ENCODE peak calls at places on chromosome 22, in six cellular contexts. S is myocyte; I is stimulated activated CD4-positive, alpha-beta T cell treated with anti-CD3 and anti-CD28 coated beads, Interleukin-2, amount 100 ng/mL, for 48 hours; U is fibroblast of the conjunctiva; T is nucleus accumbens; P is GDM1. A is an unnamed sample.

GRCh38 chr22:37161442-37161841 is 11.7 kb upstream of the IL2RB start:
- DNase-seq in U (no peak), S (no peak), T (no peak), I (no peak), P (no peak), A (no peak)

GRCh38 chr22:32916025-32916424 is 114.5 kb downstream of the TIMP3 start:
- DNase-seq in T (no peak), S (no peak), P (no peak), I (no peak), U (no peak), A (no peak)

GRCh38 chr22:44689915-44690524 is 12.0 kb upstream of the PRR5 start:
- DNase-seq in I (no peak), U (no peak), P (no peak), T (no peak), S (no peak), A (no peak)

GRCh38 chr22:24503137-24503850 is 8.2 kb downstream of the UPB1 start:
- DNase-seq in I (peak; percentile 59), P (peak; percentile 77), U (peak; percentile 24), T (no peak), S (peak; percentile 65), A (peak; percentile 86)

GRCh38 chr22:20514658-20515406 is 7.4 kb downstream of the MED15 start:
- DNase-seq in S (peak; percentile 82), I (no peak), T (no peak), P (no peak), U (peak; percentile 72), A (no peak)

GRCh38 chr22:44357296-44357961 is 44.7 kb upstream of the SHISAL1 start:
- DNase-seq in I (no peak), U (no peak), T (no peak), P (no peak), S (no peak), A (no peak)

GRCh38 chr22:33472462-33473344 is 414.5 kb upstream of the SYN3 start:
- DNase-seq in P (no peak), S (peak; percentile 35), I (no peak), T (no peak), U (no peak), A (no peak)

GRCh38 chr22:50167689-50168489 is 2.6 kb upstream of the PANX2 start:
- DNase-seq in P (no peak), U (no peak), S (no peak), T (no peak), I (no peak), A (no peak)

GRCh38 chr22:36775589-36775965 is 342 bp downstream of the IFT27 start:
- DNase-seq in I (peak; percentile 10), S (no peak), U (no peak), P (no peak), T (no peak), A (no peak)

GRCh38 chr22:24444251-24444650 is 16.9 kb downstream of the ADORA2A start:
- DNase-seq in I (no peak), P (no peak), T (no peak), S (no peak), U (no peak), A (no peak)

GRCh38 chr22:21764038-21764804 is 28.6 kb upstream of the YPEL1 start:
- DNase-seq in P (no peak), S (no peak), T (no peak), U (no peak), I (no peak), A (no peak)

GRCh38 chr22:44648085-44648820 is 53.8 kb upstream of the PRR5 start:
- DNase-seq in S (peak; percentile 72), T (no peak), U (no peak), P (no peak), I (no peak), A (no peak)

GRCh38 chr22:50672471-50673230 is at the start of gene SHANK3:
- DNase-seq in P (peak; percentile 95), I (no peak), T (no peak), S (no peak), U (no peak), A (no peak)

GRCh38 chr22:23268139-23268712 is 87.9 kb downstream of the BCR start:
- DNase-seq in P (no peak), T (no peak), I (no peak), S (no peak), U (no peak), A (no peak)

GRCh38 chr22:27801197-27801615 is 350 bp downstream of the MN1 start:
- DNase-seq in I (peak; percentile 15), U (no peak), P (no peak), T (no peak), S (peak; percentile 41), A (no peak)

GRCh38 chr22:28075260-28075981 is 156.4 kb upstream of the PITPNB start:
- DNase-seq in T (no peak), S (peak; percentile 91), U (peak; percentile 61), P (no peak), I (no peak), A (no peak)

GRCh38 chr22:48927591-48927990 is 900.1 kb downstream of the BRD1 start:
- DNase-seq in T (no peak), I (no peak), S (no peak), P (no peak), U (no peak), A (no peak)

GRCh38 chr22:27245056-27245455 is 556.5 kb downstream of the MN1 start:
- DNase-seq in I (no peak), P (no peak), U (no peak), T (no peak), S (no peak), A (no peak)

GRCh38 chr22:50016308-50016987 is 3.9 kb upstream of the IL17REL start:
- DNase-seq in I (no peak), S (no peak), T (no peak), P (no peak), U (no peak), A (no peak)

GRCh38 chr22:46549565-46549840 is 12.1 kb upstream of the CELSR1 start:
- DNase-seq in I (no peak), S (no peak), U (no peak), P (no peak), T (no peak), A (no peak)

GRCh38 chr22:27391092-27391770 is 410.3 kb downstream of the MN1 start:
- DNase-seq in U (no peak), T (no peak), I (no peak), P (no peak), S (no peak), A (no peak)

GRCh38 chr22:43901976-43902643 is 10.3 kb upstream of the PNPLA5 start:
- DNase-seq in U (peak; percentile 78), I (no peak), T (no peak), S (peak; percentile 94), P (no peak), A (no peak)

GRCh38 chr22:25346859-25347751 is 127.7 kb downstream of the CRYBB2 start:
- DNase-seq in T (no peak), I (no peak), S (no peak), P (no peak), U (no peak), A (no peak)

GRCh38 chr22:22244337-22245250 is at the start of gene VPREB1:
- DNase-seq in I (no peak), P (no peak), U (no peak), T (no peak), S (no peak), A (no peak)

GRCh38 chr22:46072981-46073682 is 77.2 kb upstream of the PPARA start:
- DNase-seq in P (no peak), S (peak; percentile 50), T (no peak), U (no peak), I (no peak), A (no peak)

GRCh38 chr22:49005557-49005956 is 822.1 kb downstream of the BRD1 start:
- DNase-seq in S (no peak), I (no peak), T (no peak), P (no peak), U (no peak), A (no peak)

GRCh38 chr22:22836635-22837034 is 51.0 kb upstream of the IGLL5 start:
- DNase-seq in P (no peak), U (no peak), S (no peak), I (no peak), T (no peak), A (no peak)

GRCh38 chr22:40310081-40310770 is 36.1 kb upstream of the ADSL start:
- DNase-seq in T (no peak), P (no peak), U (peak; percentile 86), I (no peak), S (peak; percentile 1), A (no peak)

GRCh38 chr22:41920271-41920976 is 5.5 kb upstream of the SHISA8 start:
- DNase-seq in P (no peak), T (peak; percentile 34), S (no peak), U (no peak), I (no peak), A (no peak)

GRCh38 chr22:28976588-28976987 is 85.0 kb downstream of the C22orf31 start:
- DNase-seq in I (no peak), S (peak; percentile 49), P (no peak), U (peak; percentile 47), T (no peak), A (no peak)

GRCh38 chr22:42991010-42991651 is 23.8 kb downstream of the PACSIN2 start:
- DNase-seq in T (no peak), P (no peak), S (peak; percentile 39), U (peak; percentile 67), I (no peak), A (no peak)

GRCh38 chr22:42468841-42469240 is 36.6 kb upstream of the NFAM1 start:
- DNase-seq in T (no peak), U (no peak), P (no peak), I (no peak), S (no peak), A (no peak)

GRCh38 chr22:43945632-43946390 is 9.4 kb upstream of the SAMM50 start:
- DNase-seq in P (peak; percentile 71), T (peak; percentile 25), U (peak; percentile 38), S (peak; percentile 65), I (peak; percentile 74), A (peak; percentile 80)

GRCh38 chr22:19874307-19875060 is 19.8 kb upstream of the GNB1L start:
- DNase-seq in S (peak; percentile 91), U (no peak), T (no peak), I (no peak), P (no peak), A (no peak)

GRCh38 chr22:39583066-39583667 is 12.6 kb downstream of the CACNA1I start:
- DNase-seq in T (no peak), I (no peak), U (no peak), P (no peak), S (no peak), A (no peak)

GRCh38 chr22:47653921-47654320 is 891.5 kb downstream of the TBC1D22A start:
- DNase-seq in U (no peak), P (no peak), T (no peak), I (no peak), S (no peak), A (no peak)

GRCh38 chr22:32728291-32728690 is 73.2 kb upstream of the TIMP3 start:
- DNase-seq in U (no peak), T (no peak), I (no peak), P (no peak), S (no peak), A (no peak)

GRCh38 chr22:35140879-35141745 is 75.2 kb downstream of the ISX start:
- DNase-seq in P (no peak), I (no peak), S (peak; percentile 22), U (no peak), T (no peak), A (no peak)